ENCODE peak calls at places on chromosomes 11 and 22, in nine cellular contexts. W is left lung, E is mucosa of descending colon, S is right lobe of liver, A is upper lobe of right lung, B is AG04450, V is IMR-90, L is Calu3, R is AG10803. O is an unnamed sample.
A peak's percentile ranks its signal among the peaks of the same experiment; 100 is the strongest.

GRCh38 chr22:19721486-19722172 is 1.7 kb upstream of the GP1BB start:
- DNase-seq in W (no peak), E (no peak), S (no peak), A (no peak), B (no peak), V (no peak), L (no peak), R (no peak), O (no peak)

GRCh38 chr11:34565417-34566208 is 52.0 kb upstream of the ELF5 start:
- DNase-seq in W (no peak), E (no peak), S (no peak), A (no peak), B (no peak), V (no peak), L (no peak), R (no peak), O (no peak)

GRCh38 chr11:112320668-112321067 is 60.0 kb upstream of the PLET1 start:
- DNase-seq in W (peak; percentile 75), E (peak; percentile 60), S (peak; percentile 74), A (peak; percentile 81), B (peak; percentile 66), V (peak; percentile 89), L (peak; percentile 72), R (peak; percentile 87), O (no peak)

GRCh38 chr11:82899191-82899820 is 924 bp downstream of the PRCP start:
- DNase-seq in W (no peak), E (no peak), S (no peak), A (no peak), B (no peak), V (no peak), L (no peak), R (no peak), O (no peak)

GRCh38 chr11:122778148-122778547 is 60.2 kb upstream of the CRTAM start:
- DNase-seq in W (no peak), E (no peak), S (no peak), A (no peak), B (no peak), V (peak; percentile 65), L (no peak), R (no peak), O (no peak)

GRCh38 chr11:124240621-124241397 is at the start of gene OR8G1:
- DNase-seq in W (no peak), E (no peak), S (no peak), A (no peak), B (no peak), V (no peak), L (no peak), R (no peak), O (no peak)

GRCh38 chr22:36839356-36840073 is 21.3 kb upstream of the NCF4 start:
- DNase-seq in W (no peak), E (no peak), S (no peak), A (peak; percentile 15), B (no peak), V (peak; percentile 9), L (no peak), R (no peak), O (no peak)

GRCh38 chr11:43541993-43542392 is 138.5 kb upstream of the HSD17B12 start:
- DNase-seq in W (no peak), E (no peak), S (no peak), A (no peak), B (no peak), V (peak; percentile 9), L (no peak), R (peak; percentile 11), O (no peak)

GRCh38 chr11:65574963-65575567 is 788 bp upstream of the EHBP1L1 start:
- DNase-seq in W (no peak), E (peak; percentile 71), S (no peak), A (no peak), B (no peak), V (no peak), L (no peak), R (no peak), O (no peak)

GRCh38 chr22:35071784-35072183 is 5.8 kb downstream of the ISX start:
- DNase-seq in W (no peak), E (no peak), S (no peak), A (no peak), B (no peak), V (no peak), L (no peak), R (no peak), O (no peak)

GRCh38 chr11:119205080-119205479 is 1.1 kb upstream of the CBL start:
- DNase-seq in W (peak; percentile 50), E (peak; percentile 47), S (peak; percentile 66), A (peak; percentile 77), B (no peak), V (no peak), L (no peak), R (no peak), O (peak; percentile 60)

GRCh38 chr11:93849751-93850584 is 450 bp downstream of the VSTM5 start:
- DNase-seq in W (no peak), E (peak; percentile 83), S (no peak), A (no peak), B (no peak), V (no peak), L (peak; percentile 22), R (peak; percentile 21), O (no peak)

GRCh38 chr11:47271961-47272661 is 2.2 kb downstream of the MADD start:
- DNase-seq in W (no peak), E (peak; percentile 45), S (no peak), A (no peak), B (no peak), V (no peak), L (no peak), R (no peak), O (no peak)

GRCh38 chr11:29634744-29635143 is 382.1 kb downstream of the KCNA4 start:
- DNase-seq in W (no peak), E (no peak), S (no peak), A (no peak), B (no peak), V (no peak), L (no peak), R (no peak), O (no peak)

GRCh38 chr11:72751293-72752087 is 718 bp downstream of the ARAP1 start:
- DNase-seq in W (peak; percentile 73), E (no peak), S (no peak), A (no peak), B (no peak), V (no peak), L (no peak), R (no peak), O (no peak)

GRCh38 chr11:78219493-78220217 is 30.9 kb downstream of the USP35 start:
- DNase-seq in W (no peak), E (no peak), S (no peak), A (no peak), B (no peak), V (no peak), L (no peak), R (no peak), O (no peak)

GRCh38 chr22:41290262-41291221 is 4.6 kb upstream of the RANGAP1 start:
- DNase-seq in W (no peak), E (no peak), S (no peak), A (no peak), B (peak; percentile 72), V (peak; percentile 83), L (peak; percentile 46), R (peak; percentile 97), O (no peak)

GRCh38 chr11:87967459-87967858 is 207.8 kb downstream of the RAB38 start:
- DNase-seq in W (no peak), E (no peak), S (no peak), A (no peak), B (no peak), V (no peak), L (no peak), R (no peak), O (no peak)

GRCh38 chr11:69367211-69367964 is 73.4 kb downstream of the MYEOV start:
- DNase-seq in W (no peak), E (no peak), S (no peak), A (no peak), B (no peak), V (peak; percentile 28), L (no peak), R (no peak), O (peak; percentile 37)

GRCh38 chr11:71062199-71062598 is 190.2 kb downstream of the SHANK2 start:
- DNase-seq in W (no peak), E (no peak), S (no peak), A (no peak), B (no peak), V (no peak), L (no peak), R (no peak), O (peak; percentile 50)
- TF ChIP-seq CTCF in W (no peak), E (no peak), S (no peak), A (no peak), B (no peak), V (no peak), L (peak; percentile 44), R (no peak), O (no peak)

GRCh38 chr11:132123854-132124835 is 753.7 kb downstream of the NTM start:
- DNase-seq in W (no peak), E (no peak), S (no peak), A (no peak), B (no peak), V (no peak), L (no peak), R (no peak), O (no peak)
- TF ChIP-seq CTCF in W (no peak), E (no peak), S (no peak), A (no peak), B (no peak), V (no peak), L (no peak), R (no peak), O (peak; percentile 40)

GRCh38 chr11:126188332-126189108 is 22.9 kb downstream of the RPUSD4 start:
- DNase-seq in W (no peak), E (no peak), S (no peak), A (peak; percentile 40), B (no peak), V (no peak), L (no peak), R (no peak), O (no peak)

GRCh38 chr11:126189109-126189929 is 22.1 kb downstream of the RPUSD4 start:
- DNase-seq in W (no peak), E (no peak), S (no peak), A (peak; percentile 43), B (no peak), V (no peak), L (no peak), R (no peak), O (no peak)

GRCh38 chr11:126186031-126186698 is 25.3 kb downstream of the RPUSD4 start:
- DNase-seq in W (no peak), E (no peak), S (no peak), A (no peak), B (no peak), V (peak; percentile 9), L (no peak), R (no peak), O (no peak)

GRCh38 chr11:126185200-126186030 is 26.0 kb downstream of the RPUSD4 start:
- DNase-seq in W (no peak), E (no peak), S (no peak), A (no peak), B (no peak), V (no peak), L (no peak), R (no peak), O (no peak)

GRCh38 chr11:126186708-126187481 is 24.6 kb downstream of the RPUSD4 start:
- DNase-seq in W (no peak), E (no peak), S (no peak), A (peak; percentile 57), B (no peak), V (no peak), L (no peak), R (no peak), O (no peak)
- TF ChIP-seq CTCF in W (no peak), E (no peak), S (no peak), A (no peak), B (peak; percentile 31), V (no peak), L (no peak), R (peak; percentile 44), O (peak; percentile 69)

GRCh38 chr11:129333873-129334272 is 41.8 kb upstream of the BARX2 start:
- DNase-seq in W (no peak), E (no peak), S (no peak), A (no peak), B (no peak), V (no peak), L (no peak), R (no peak), O (no peak)
- TF ChIP-seq CTCF in W (no peak), E (no peak), S (no peak), A (no peak), B (no peak), V (no peak), L (no peak), R (peak; percentile 15), O (peak; percentile 39)